ENCODE peak calls at places on chromosomes 13 and 19, in ten cellular contexts. P is HCT116, C is breast epithelium, Q is suprapubic skin, E is H1, R is upper lobe of left lung, T is stomach, K is esophagus muscularis mucosa, X is prostate gland, Z is sigmoid colon. S is an unnamed sample.

GRCh38 chr19:50415661-50416033 is 3.1 kb upstream of the SPIB start:
- DNase-seq in X (no peak), K (no peak), Z (no peak), P (no peak), E (no peak), Q (no peak), C (no peak), T (peak; percentile 49), R (peak; percentile 88), S (peak; percentile 80)

GRCh38 chr19:3068071-3068470 is 5.8 kb upstream of the TLE5 start:
- DNase-seq in E (no peak), C (no peak), K (no peak), P (no peak), X (no peak), T (no peak), Q (no peak), R (no peak), Z (no peak), S (no peak)

GRCh38 chr13:113034451-113035208 is 65.6 kb downstream of the MCF2L start:
- DNase-seq in P (no peak), T (peak; percentile 38), K (no peak), C (no peak), Z (no peak), E (no peak), X (peak; percentile 36), Q (no peak), R (peak; percentile 50), S (peak; percentile 24)

GRCh38 chr19:55495646-55496349 is 7.6 kb downstream of the SSC5D start:
- DNase-seq in Z (no peak), K (no peak), Q (no peak), P (no peak), X (no peak), R (no peak), C (no peak), E (peak; percentile 58), T (no peak), S (no peak)

GRCh38 chr19:11023635-11024168 is 62.9 kb downstream of the SMARCA4 start:
- DNase-seq in E (no peak), Z (no peak), Q (no peak), T (no peak), K (no peak), P (no peak), C (no peak), R (no peak), X (no peak), S (no peak)

GRCh38 chr13:26927511-26927910 is 166.9 kb upstream of the GPR12 start:
- DNase-seq in T (no peak), Q (no peak), C (no peak), X (no peak), R (no peak), P (no peak), E (no peak), K (no peak), Z (no peak), S (no peak)

GRCh38 chr19:13841339-13842293 is 35.3 kb upstream of the NANOS3 start:
- DNase-seq in T (peak; percentile 78), K (no peak), Z (peak; percentile 86), P (no peak), E (no peak), X (peak; percentile 77), C (peak; percentile 91), R (peak; percentile 91), Q (peak; percentile 89), S (peak; percentile 84)

GRCh38 chr13:107275312-107275711 is 707.4 kb upstream of the ARGLU1 start:
- DNase-seq in K (no peak), X (no peak), T (no peak), C (no peak), P (no peak), Z (no peak), E (no peak), R (no peak), Q (no peak), S (no peak)

GRCh38 chr13:25088562-25089221 is 7.2 kb upstream of the PABPC3 start:
- DNase-seq in R (no peak), K (peak; percentile 50), C (no peak), E (no peak), P (no peak), T (no peak), X (no peak), Q (no peak), Z (no peak), S (no peak)

GRCh38 chr19:55537741-55538111 is 793 bp upstream of the SBK2 start:
- DNase-seq in P (no peak), T (no peak), Q (no peak), C (no peak), R (no peak), Z (no peak), X (no peak), E (no peak), K (no peak), S (no peak)

GRCh38 chr13:102400619-102401125 is 1.2 kb downstream of the FGF14 start:
- DNase-seq in Z (no peak), R (peak; percentile 66), T (no peak), X (no peak), C (no peak), E (no peak), P (no peak), Q (peak; percentile 73), K (no peak), S (no peak)

GRCh38 chr13:46893820-46894533 is 2.9 kb downstream of the HTR2A start:
- DNase-seq in T (peak; percentile 64), E (peak; percentile 10), C (no peak), R (peak; percentile 96), K (no peak), P (peak; percentile 6), Q (peak; percentile 76), Z (peak; percentile 78), X (peak; percentile 50), S (peak; percentile 66)

GRCh38 chr19:44694184-44694579 is 4.8 kb upstream of the CEACAM16 start:
- DNase-seq in T (no peak), C (no peak), Z (no peak), R (no peak), E (no peak), P (no peak), Q (no peak), X (no peak), K (no peak), S (no peak)
- TF ChIP-seq CTCF in T (no peak), C (no peak), Z (no peak), R (no peak), E (peak; percentile 53), P (peak; percentile 64), Q (no peak), X (no peak), K (no peak), S (peak; percentile 9)

GRCh38 chr19:47232422-47233211 is 1.6 kb upstream of the BBC3 start:
- DNase-seq in E (no peak), Q (no peak), T (no peak), C (peak; percentile 67), Z (no peak), P (no peak), X (peak; percentile 65), K (no peak), R (no peak), S (peak; percentile 46)
- TF ChIP-seq POLR2AphosphoS5 in E (no peak), Q (no peak), T (peak; percentile 22), C (peak; percentile 69), Z (no peak), P (peak; percentile 54), X (peak; percentile 35), K (peak; percentile 15), R (no peak), S (peak; percentile 83)

DNA sequence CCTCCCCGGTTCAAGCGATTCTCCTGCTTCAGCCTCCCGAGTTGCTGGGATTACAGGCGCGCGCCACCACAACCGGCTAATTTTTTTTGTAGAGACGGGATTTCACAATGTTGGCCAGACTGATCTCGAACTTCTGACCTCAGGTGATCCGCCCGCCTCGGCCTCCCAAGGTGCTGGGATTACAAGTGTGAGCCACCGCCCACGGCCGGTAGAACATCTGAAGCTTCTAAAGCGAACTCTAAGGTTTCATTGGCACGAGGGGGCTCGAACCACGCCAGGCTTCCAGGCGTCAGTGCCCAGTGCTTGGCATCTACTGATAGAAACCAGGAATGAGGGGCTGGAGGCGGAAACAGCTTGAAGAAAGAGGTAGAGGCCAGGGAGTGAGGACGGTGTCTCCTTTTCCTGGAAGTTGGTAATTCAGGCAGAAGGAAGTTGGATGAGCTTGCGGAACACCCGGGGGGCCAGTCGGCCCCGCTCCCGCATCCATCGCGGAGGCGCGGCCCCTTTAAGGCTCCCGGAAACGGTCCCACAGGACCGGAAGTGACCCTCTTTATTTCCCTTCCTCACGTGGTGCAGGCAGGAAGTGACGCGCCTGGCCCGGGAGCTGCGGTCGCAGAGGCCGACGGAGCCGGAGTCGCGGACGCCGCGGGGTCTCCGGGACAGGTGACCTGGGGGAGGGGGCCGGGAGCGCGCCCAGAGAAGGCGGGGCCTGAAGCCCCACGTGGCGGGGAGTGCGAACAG is at the start of gene CCDC9:
- DNase-seq in T (peak; percentile 98), E (peak; percentile 91), K (peak; percentile 99), X (peak; percentile 94), C (peak; percentile 98), Z (peak; percentile 99), R (peak; percentile 98), Q (peak; percentile 99), P (peak; percentile 92), S (peak; percentile 97)
- TF ChIP-seq POLR2A in T (no peak), E (peak; percentile 63), K (peak; percentile 93), X (peak; percentile 86), C (peak; percentile 94), Z (peak; percentile 94), R (peak; percentile 94), Q (no peak), P (peak; percentile 52), S (peak; percentile 92)

DNA sequence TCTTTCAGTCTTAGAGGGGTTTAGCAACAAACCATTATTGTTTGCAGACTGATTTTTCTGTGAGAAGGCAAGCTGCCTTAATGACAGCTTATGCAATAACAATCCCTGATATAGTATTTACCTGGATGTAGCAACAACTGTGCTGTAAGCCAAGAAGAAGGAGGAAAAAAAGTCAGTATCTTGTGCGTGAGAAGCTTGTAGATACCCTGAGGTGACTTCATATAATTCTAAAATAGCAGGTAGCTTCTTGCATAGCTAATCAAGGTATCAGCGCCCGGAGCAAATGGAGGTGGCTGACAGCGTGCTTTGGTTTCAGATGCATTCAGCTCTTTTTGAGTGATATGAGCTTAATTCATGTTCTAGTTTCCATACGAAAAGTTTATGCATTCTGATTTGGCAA is 309.8 kb downstream of the KLF5 start:
- DNase-seq in X (peak; percentile 17), E (no peak), T (no peak), R (no peak), C (no peak), Q (no peak), K (no peak), P (no peak), Z (no peak), S (no peak)
- TF ChIP-seq CTCF in X (no peak), E (no peak), T (no peak), R (no peak), C (no peak), Q (no peak), K (no peak), P (no peak), Z (no peak), S (no peak)

DNA sequence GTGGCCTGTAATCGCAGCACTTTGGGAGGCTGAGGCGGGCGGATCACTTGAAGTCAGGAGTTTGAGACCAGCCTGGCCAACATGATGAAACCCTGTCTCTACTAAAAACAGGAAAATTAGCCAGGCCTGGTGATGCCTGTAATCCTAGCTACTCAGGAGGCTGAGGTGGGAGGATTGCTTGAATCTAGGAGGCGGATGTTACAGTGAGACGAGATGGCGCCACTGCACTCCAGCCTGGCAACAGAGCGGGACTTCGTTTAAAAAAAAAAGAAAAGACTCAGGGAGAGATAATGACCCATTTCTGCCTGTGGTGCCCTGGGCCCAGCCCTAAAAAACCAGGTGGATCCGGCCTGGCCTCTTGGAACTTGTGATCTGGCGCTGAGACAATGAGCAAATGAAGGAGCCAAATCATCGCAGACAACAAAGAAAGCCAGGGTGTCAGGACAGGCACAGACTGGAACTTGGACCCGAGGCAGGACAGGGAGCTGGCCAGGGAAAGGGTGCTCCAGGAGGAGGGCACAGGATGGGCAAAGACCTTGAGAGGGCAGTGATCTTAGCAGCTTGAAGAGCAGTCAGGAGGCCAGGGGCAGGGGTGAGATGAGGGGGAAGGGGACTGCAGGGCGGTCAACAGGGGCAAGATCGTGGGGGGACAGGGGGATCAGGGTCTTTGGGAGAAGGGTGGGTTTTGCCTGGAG is 963 bp upstream of the JAK3 start:
- DNase-seq in C (peak; percentile 52), P (no peak), X (no peak), T (no peak), E (no peak), K (no peak), Q (no peak), R (no peak), Z (no peak), S (no peak)
- TF ChIP-seq POLR2AphosphoS5 in C (no peak), P (no peak), X (no peak), T (no peak), E (no peak), K (no peak), Q (no peak), R (no peak), Z (no peak), S (no peak)

S was measured in transverse colon.